ENCODE peak calls at places on chromosomes 11 and 22, in five cellular contexts. Q, H, A, Y and T are unnamed samples.

GRCh38 chr11:65594991-65595920 is at the start of gene KCNK7:
- DNase-seq in H (no peak), Q (no peak), Y (no peak), A (no peak), T (no peak)

GRCh38 chr11:47254381-47254780 is 3.4 kb upstream of the NR1H3 start:
- DNase-seq in H (no peak), Y (no peak), Q (no peak), A (no peak), T (no peak)

GRCh38 chr11:60795291-60795690 is 10.2 kb downstream of the MS4A10 start:
- DNase-seq in Y (no peak), H (no peak), Q (no peak), A (no peak), T (no peak)

GRCh38 chr11:116875194-116875593 is 37.8 kb upstream of the APOA1 start:
- DNase-seq in A (no peak), Q (no peak), H (no peak), Y (no peak), T (no peak)

GRCh38 chr22:45688606-45689080 is 17.0 kb downstream of the ATXN10 start:
- DNase-seq in Q (no peak), Y (peak; percentile 76), A (peak; percentile 42), H (no peak), T (no peak)

GRCh38 chr11:114264381-114264780 is 31.8 kb upstream of the NNMT start:
- DNase-seq in Q (no peak), Y (no peak), A (no peak), H (no peak), T (peak; percentile 53)

GRCh38 chr11:122817121-122817520 is 21.2 kb upstream of the CRTAM start:
- DNase-seq in Q (no peak), H (no peak), A (peak; percentile 60), Y (no peak), T (no peak)

GRCh38 chr22:31947296-31947695 is 3.0 kb downstream of the YWHAH start:
- DNase-seq in A (peak; percentile 23), Q (no peak), Y (no peak), H (no peak), T (no peak)

GRCh38 chr11:83648610-83649467 is 362.7 kb upstream of the CCDC90B start:
- DNase-seq in Y (no peak), A (no peak), H (no peak), Q (no peak), T (no peak)

GRCh38 chr11:96137357-96137756 is 205.6 kb downstream of the MAML2 start:
- DNase-seq in Y (no peak), Q (no peak), H (no peak), A (no peak), T (no peak)

GRCh38 chr22:37043828-37044538 is 7.6 kb upstream of the KCTD17 start:
- DNase-seq in Q (peak; percentile 70), A (no peak), Y (no peak), H (peak; percentile 58), T (no peak)

GRCh38 chr11:116379185-116379828 is 393.5 kb downstream of the BUD13 start:
- DNase-seq in A (peak; percentile 26), Q (peak; percentile 43), H (no peak), Y (peak; percentile 1), T (no peak)

GRCh38 chr22:23536821-23537345 is 43.2 kb downstream of the IGLL1 start:
- DNase-seq in A (no peak), Q (peak; percentile 30), H (no peak), Y (no peak), T (no peak)

GRCh38 chr22:30224161-30224857 is 22.2 kb downstream of the LIF start:
- DNase-seq in H (no peak), Q (no peak), Y (no peak), A (no peak), T (no peak)

DNA sequence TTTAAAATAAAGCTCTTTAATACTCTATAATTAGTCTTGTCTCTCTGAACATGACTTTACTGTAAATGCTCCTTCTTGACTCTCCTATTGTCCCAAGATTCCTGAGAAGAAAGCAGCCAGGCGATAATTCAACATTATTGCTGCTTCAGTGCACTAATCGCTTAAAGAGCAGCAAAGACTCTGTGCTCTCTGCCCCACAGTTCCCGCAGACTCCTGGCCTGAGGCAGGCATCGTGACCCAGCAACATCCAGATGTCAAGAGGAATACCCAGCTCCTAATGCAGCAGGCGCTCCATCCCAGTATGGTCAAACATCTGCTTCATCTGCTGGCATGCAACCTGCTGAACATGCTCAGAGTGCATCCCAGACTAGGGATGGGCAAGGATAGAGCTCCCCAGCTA is 270.1 kb downstream of the SOX6 start:
- DNase-seq in Q (no peak), H (no peak), Y (no peak), A (no peak), T (no peak)
- H3K27ac ChIP-seq in Q (no peak overlapping the region), H (no peak overlapping the region), Y (no peak overlapping the region), A (no peak overlapping the region), T (no peak overlapping the region)

GRCh38 chr11:72814139-72814830 is at the start of gene ATG16L2:
- DNase-seq in A (peak; percentile 90), Q (peak; percentile 90), H (peak; percentile 87), Y (peak; percentile 65), T (peak; percentile 91)
- TF ChIP-seq CTCF in A (no peak), Q (peak; percentile 23), H (peak; percentile 59), Y (no peak), T (no peak)

GRCh38 chr11:128894296-128894681 is 3.1 kb downstream of the KCNJ5 start:
- DNase-seq in Q (no peak), H (no peak), A (no peak), Y (no peak), T (no peak)
- H3K27ac ChIP-seq in Q (no peak overlapping the region), H (peak overlapping the region; percentile 83), A (no peak overlapping the region), Y (no peak overlapping the region), T (no peak overlapping the region)

DNA sequence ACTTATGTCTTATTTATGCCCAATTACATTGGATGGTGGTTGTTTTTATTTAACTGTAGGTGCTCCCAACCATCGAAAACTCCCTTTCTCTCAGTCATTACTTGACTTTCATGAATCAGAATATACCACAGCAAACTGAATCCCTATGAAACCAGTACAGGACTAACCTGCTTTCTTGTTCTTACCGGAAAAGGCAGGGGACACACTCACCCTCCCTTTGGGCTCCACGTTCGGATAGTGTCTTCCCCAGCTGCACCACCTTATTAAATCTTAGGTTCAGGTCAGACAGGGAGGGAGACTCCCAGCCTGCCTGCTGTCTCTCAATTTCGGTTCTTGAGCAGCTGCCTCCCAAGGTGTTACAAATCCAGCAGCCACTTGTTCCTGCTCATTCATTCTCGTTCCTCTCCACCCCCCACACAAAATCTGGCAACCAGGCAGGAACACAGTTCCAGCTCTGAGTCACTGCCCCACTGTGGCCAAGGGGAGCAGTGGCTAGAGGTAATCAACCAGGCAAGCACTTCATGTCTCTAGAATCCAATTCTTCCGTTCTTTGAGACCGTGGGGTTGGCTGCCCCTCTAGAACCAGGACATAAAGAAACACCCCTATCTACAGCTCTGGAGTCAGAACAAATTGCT is 133.0 kb downstream of the PLEKHA7 start:
- DNase-seq in A (peak; percentile 67), Q (no peak), H (peak; percentile 65), Y (peak; percentile 12), T (no peak)
- TF ChIP-seq CTCF in A (peak; percentile 13), Q (peak; percentile 46), H (peak; percentile 65), Y (peak; percentile 56), T (peak; percentile 25)